ENCODE peak calls at places on chromosomes 3 and 15, in seven cellular contexts. One of them, this sample, is unnamed. For H3K4me1, the result is how much of the 10 kb centered on the place peaks cover.

GRCh38 chr15:37112171-37112570 is 11.8 kb upstream of the MEIS2 start:
- DNase-seq in CD4-positive, alpha-beta memory T cell: no peak
- DNase-seq in Panc1: no peak
- DNase-seq in stomach: no peak
- DNase-seq in CD8-positive, alpha-beta memory T cell: no peak
- DNase-seq in endothelial cell of umbilical vein: no peak
- DNase-seq in pancreas: no peak
- DNase-seq in this sample: no peak

GRCh38 chr3:122415104-122415744 is 638 bp downstream of the WDR5B start:
- DNase-seq in CD4-positive, alpha-beta memory T cell: peak
- DNase-seq in Panc1: no peak
- DNase-seq in endothelial cell of umbilical vein: peak
- DNase-seq in CD8-positive, alpha-beta memory T cell: peak
- DNase-seq in pancreas: peak
- DNase-seq in stomach: peak
- DNase-seq in this sample: peak

GRCh38 chr15:65085990-65086679 is 9.6 kb downstream of the KBTBD13 start:
- DNase-seq in stomach: peak
- DNase-seq in Panc1: no peak
- DNase-seq in CD8-positive, alpha-beta memory T cell: no peak
- DNase-seq in endothelial cell of umbilical vein: peak
- DNase-seq in CD4-positive, alpha-beta memory T cell: no peak
- DNase-seq in pancreas: peak
- DNase-seq in this sample: no peak

GRCh38 chr3:158488670-158489069 is 82.3 kb upstream of the MLF1 start:
- DNase-seq in stomach: no peak
- DNase-seq in endothelial cell of umbilical vein: peak
- DNase-seq in pancreas: no peak
- DNase-seq in CD4-positive, alpha-beta memory T cell: no peak
- DNase-seq in Panc1: no peak
- DNase-seq in CD8-positive, alpha-beta memory T cell: no peak
- DNase-seq in this sample: no peak

GRCh38 chr3:134694445-134694844 is 43.6 kb upstream of the KY start:
- DNase-seq in CD8-positive, alpha-beta memory T cell: no peak
- DNase-seq in stomach: no peak
- DNase-seq in endothelial cell of umbilical vein: no peak
- DNase-seq in pancreas: no peak
- DNase-seq in CD4-positive, alpha-beta memory T cell: no peak
- DNase-seq in Panc1: no peak
- DNase-seq in this sample: no peak

GRCh38 chr15:44726136-44726535 is 10.2 kb upstream of the TRIM69 start:
- DNase-seq in CD4-positive, alpha-beta memory T cell: no peak
- DNase-seq in endothelial cell of umbilical vein: peak
- DNase-seq in stomach: no peak
- DNase-seq in pancreas: no peak
- DNase-seq in CD8-positive, alpha-beta memory T cell: no peak
- DNase-seq in Panc1: no peak
- DNase-seq in this sample: no peak

GRCh38 chr3:23647706-23648258 is 158.0 kb upstream of the UBE2E1 start:
- DNase-seq in Panc1: no peak
- DNase-seq in stomach: no peak
- DNase-seq in pancreas: no peak
- DNase-seq in CD8-positive, alpha-beta memory T cell: no peak
- DNase-seq in endothelial cell of umbilical vein: no peak
- DNase-seq in CD4-positive, alpha-beta memory T cell: no peak
- DNase-seq in this sample: no peak

GRCh38 chr15:34076785-34077184 is 24.9 kb downstream of the EMC7 start:
- DNase-seq in stomach: no peak
- DNase-seq in CD8-positive, alpha-beta memory T cell: no peak
- DNase-seq in pancreas: no peak
- DNase-seq in endothelial cell of umbilical vein: no peak
- DNase-seq in CD4-positive, alpha-beta memory T cell: no peak
- DNase-seq in Panc1: no peak
- DNase-seq in this sample: no peak

DNA sequence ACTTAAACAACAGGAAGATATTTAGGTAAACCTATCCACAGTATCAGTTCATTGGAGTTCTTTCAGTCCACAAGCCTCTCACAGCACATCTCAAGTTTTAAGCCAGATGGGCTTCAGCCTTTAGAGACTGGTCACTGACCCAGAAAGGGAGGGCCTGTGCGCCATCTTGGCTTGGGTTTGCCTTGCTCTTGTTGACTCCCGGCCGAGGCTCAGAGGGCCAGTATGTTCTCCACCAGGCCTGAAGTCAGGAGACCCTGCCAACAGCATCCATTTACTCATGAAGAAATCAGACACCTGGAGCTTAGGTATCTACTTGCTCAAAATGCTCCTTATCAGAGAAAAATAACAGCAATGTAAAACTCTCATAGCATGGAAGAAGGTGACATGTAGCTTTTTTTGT is 6.2 kb downstream of the RGMA start:
- DNase-seq in stomach: no peak
- DNase-seq in CD8-positive, alpha-beta memory T cell: no peak
- DNase-seq in Panc1: no peak
- DNase-seq in pancreas: no peak
- DNase-seq in endothelial cell of umbilical vein: no peak
- DNase-seq in CD4-positive, alpha-beta memory T cell: no peak
- DNase-seq in this sample: no peak
- H3K4me1 ChIP-seq in stomach: under half
- H3K4me1 ChIP-seq in CD8-positive, alpha-beta memory T cell: under half
- H3K4me1 ChIP-seq in Panc1: under half
- H3K4me1 ChIP-seq in pancreas: under half
- H3K4me1 ChIP-seq in endothelial cell of umbilical vein: under half
- H3K4me1 ChIP-seq in CD4-positive, alpha-beta memory T cell: under half
- H3K4me1 ChIP-seq in this sample: under half

GRCh38 chr15:97072560-97072959 is 742.1 kb downstream of the NR2F2 start:
- DNase-seq in CD8-positive, alpha-beta memory T cell: no peak
- DNase-seq in stomach: no peak
- DNase-seq in pancreas: no peak
- DNase-seq in Panc1: no peak
- DNase-seq in CD4-positive, alpha-beta memory T cell: no peak
- DNase-seq in endothelial cell of umbilical vein: no peak
- DNase-seq in this sample: no peak

GRCh38 chr15:97071658-97072057 is 741.2 kb downstream of the NR2F2 start:
- DNase-seq in CD4-positive, alpha-beta memory T cell: no peak
- DNase-seq in Panc1: no peak
- DNase-seq in stomach: no peak
- DNase-seq in pancreas: no peak
- DNase-seq in endothelial cell of umbilical vein: no peak
- DNase-seq in CD8-positive, alpha-beta memory T cell: no peak
- DNase-seq in this sample: no peak
- H3K4me1 ChIP-seq in CD4-positive, alpha-beta memory T cell: under half
- H3K4me1 ChIP-seq in Panc1: under half
- H3K4me1 ChIP-seq in stomach: under half
- H3K4me1 ChIP-seq in pancreas: under half
- H3K4me1 ChIP-seq in endothelial cell of umbilical vein: under half
- H3K4me1 ChIP-seq in CD8-positive, alpha-beta memory T cell: under half
- H3K4me1 ChIP-seq in this sample: under half

DNA sequence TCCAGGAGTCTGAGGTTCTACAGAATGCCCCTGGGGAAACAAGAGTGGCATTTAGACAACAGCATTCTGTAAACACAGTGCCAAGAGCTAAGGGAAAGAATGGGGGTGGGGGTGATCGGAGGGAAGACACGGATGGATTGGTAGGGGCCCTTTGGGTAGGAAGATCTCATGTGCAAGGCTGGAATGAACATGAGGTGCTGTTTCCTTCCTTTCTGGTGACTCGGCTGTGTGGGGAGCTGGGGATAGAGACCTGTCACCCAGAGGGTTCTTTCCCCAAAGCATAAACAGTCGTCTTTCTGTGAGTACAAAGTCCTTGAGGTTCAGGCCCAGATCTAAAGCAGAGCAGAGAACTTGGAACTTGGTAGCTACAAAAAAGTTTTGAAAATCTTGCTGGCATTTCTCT is 11.7 kb downstream of the TPM1 start:
- DNase-seq in endothelial cell of umbilical vein: peak
- DNase-seq in pancreas: no peak
- DNase-seq in CD4-positive, alpha-beta memory T cell: no peak
- DNase-seq in CD8-positive, alpha-beta memory T cell: no peak
- DNase-seq in Panc1: no peak
- DNase-seq in stomach: no peak
- DNase-seq in this sample: no peak
- H3K4me1 ChIP-seq in endothelial cell of umbilical vein: half or more
- H3K4me1 ChIP-seq in pancreas: under half
- H3K4me1 ChIP-seq in CD4-positive, alpha-beta memory T cell: under half
- H3K4me1 ChIP-seq in CD8-positive, alpha-beta memory T cell: under half
- H3K4me1 ChIP-seq in Panc1: half or more
- H3K4me1 ChIP-seq in stomach: under half
- H3K4me1 ChIP-seq in this sample: under half

GRCh38 chr3:114848087-114848486 is 299.0 kb downstream of the ZBTB20 start:
- DNase-seq in CD4-positive, alpha-beta memory T cell: no peak
- DNase-seq in pancreas: no peak
- DNase-seq in CD8-positive, alpha-beta memory T cell: no peak
- DNase-seq in Panc1: no peak
- DNase-seq in endothelial cell of umbilical vein: peak
- DNase-seq in stomach: no peak
- DNase-seq in this sample: no peak

GRCh38 chr3:114846779-114847178 is 300.3 kb downstream of the ZBTB20 start:
- DNase-seq in pancreas: no peak
- DNase-seq in CD8-positive, alpha-beta memory T cell: no peak
- DNase-seq in endothelial cell of umbilical vein: no peak
- DNase-seq in CD4-positive, alpha-beta memory T cell: no peak
- DNase-seq in stomach: no peak
- DNase-seq in Panc1: no peak
- DNase-seq in this sample: no peak

GRCh38 chr3:114846252-114846651 is 300.8 kb downstream of the ZBTB20 start:
- DNase-seq in Panc1: no peak
- DNase-seq in endothelial cell of umbilical vein: no peak
- DNase-seq in stomach: no peak
- DNase-seq in CD8-positive, alpha-beta memory T cell: no peak
- DNase-seq in pancreas: no peak
- DNase-seq in CD4-positive, alpha-beta memory T cell: no peak
- DNase-seq in this sample: no peak

GRCh38 chr3:114848643-114849350 is 298.3 kb downstream of the ZBTB20 start:
- DNase-seq in CD4-positive, alpha-beta memory T cell: no peak
- DNase-seq in Panc1: no peak
- DNase-seq in CD8-positive, alpha-beta memory T cell: no peak
- DNase-seq in endothelial cell of umbilical vein: no peak
- DNase-seq in pancreas: peak
- DNase-seq in stomach: no peak
- DNase-seq in this sample: no peak

GRCh38 chr3:114847564-114847963 is 299.5 kb downstream of the ZBTB20 start:
- DNase-seq in pancreas: no peak
- DNase-seq in endothelial cell of umbilical vein: no peak
- DNase-seq in CD4-positive, alpha-beta memory T cell: no peak
- DNase-seq in Panc1: no peak
- DNase-seq in CD8-positive, alpha-beta memory T cell: no peak
- DNase-seq in stomach: no peak
- DNase-seq in this sample: no peak
- H3K4me1 ChIP-seq in pancreas: half or more
- H3K4me1 ChIP-seq in endothelial cell of umbilical vein: under half
- H3K4me1 ChIP-seq in CD4-positive, alpha-beta memory T cell: under half
- H3K4me1 ChIP-seq in Panc1: under half
- H3K4me1 ChIP-seq in CD8-positive, alpha-beta memory T cell: under half
- H3K4me1 ChIP-seq in stomach: under half
- H3K4me1 ChIP-seq in this sample: under half

DNA sequence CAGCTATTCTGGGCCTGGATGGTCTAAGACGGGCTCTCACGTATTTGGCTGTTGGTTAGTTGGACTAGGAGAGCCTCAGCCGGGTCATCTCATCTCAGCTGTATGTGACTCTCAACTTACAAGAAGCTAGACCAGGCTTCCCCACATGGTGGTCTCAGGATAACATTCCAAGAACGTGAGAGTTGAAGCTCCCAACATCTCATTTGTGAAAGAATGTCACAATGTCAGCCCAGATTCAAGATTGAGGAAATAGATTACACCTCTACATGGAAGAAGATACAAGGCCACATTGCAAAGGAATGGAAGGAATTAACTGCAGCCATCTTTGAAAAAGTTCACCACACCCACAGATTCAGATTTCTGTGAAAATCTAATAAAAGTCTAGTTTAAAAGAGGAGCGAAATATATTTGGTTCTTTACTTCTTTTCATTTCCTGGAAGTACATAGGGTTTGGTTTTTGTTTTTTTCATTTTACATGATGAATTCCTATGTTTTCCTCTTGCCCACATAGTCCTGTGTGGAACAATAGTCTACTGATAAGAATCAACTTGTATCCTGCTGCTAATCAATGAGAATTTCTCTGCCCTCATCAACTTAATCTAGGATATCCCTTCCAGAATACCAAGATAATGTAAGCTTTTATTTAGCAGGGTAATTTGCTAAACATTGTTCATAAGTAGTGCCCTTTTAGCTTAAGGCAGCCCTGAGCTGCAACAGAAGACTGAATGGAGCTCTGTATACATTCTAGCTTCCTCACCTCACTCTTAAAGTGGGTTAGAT is 116.5 kb downstream of the CMSS1 start:
- DNase-seq in endothelial cell of umbilical vein: peak
- DNase-seq in Panc1: no peak
- DNase-seq in pancreas: no peak
- DNase-seq in stomach: no peak
- DNase-seq in CD8-positive, alpha-beta memory T cell: no peak
- DNase-seq in CD4-positive, alpha-beta memory T cell: no peak
- DNase-seq in this sample: no peak
- H3K4me1 ChIP-seq in endothelial cell of umbilical vein: under half
- H3K4me1 ChIP-seq in Panc1: under half
- H3K4me1 ChIP-seq in pancreas: under half
- H3K4me1 ChIP-seq in stomach: under half
- H3K4me1 ChIP-seq in CD8-positive, alpha-beta memory T cell: under half
- H3K4me1 ChIP-seq in CD4-positive, alpha-beta memory T cell: under half
- H3K4me1 ChIP-seq in this sample: under half

GRCh38 chr3:61688307-61688695 is 126.9 kb downstream of the PTPRG start:
- DNase-seq in stomach: no peak
- DNase-seq in CD4-positive, alpha-beta memory T cell: no peak
- DNase-seq in endothelial cell of umbilical vein: no peak
- DNase-seq in pancreas: no peak
- DNase-seq in Panc1: no peak
- DNase-seq in CD8-positive, alpha-beta memory T cell: no peak
- DNase-seq in this sample: no peak
- H3K4me1 ChIP-seq in stomach: under half
- H3K4me1 ChIP-seq in CD4-positive, alpha-beta memory T cell: under half
- H3K4me1 ChIP-seq in endothelial cell of umbilical vein: under half
- H3K4me1 ChIP-seq in pancreas: under half
- H3K4me1 ChIP-seq in Panc1: under half
- H3K4me1 ChIP-seq in CD8-positive, alpha-beta memory T cell: under half
- H3K4me1 ChIP-seq in this sample: under half

DNA sequence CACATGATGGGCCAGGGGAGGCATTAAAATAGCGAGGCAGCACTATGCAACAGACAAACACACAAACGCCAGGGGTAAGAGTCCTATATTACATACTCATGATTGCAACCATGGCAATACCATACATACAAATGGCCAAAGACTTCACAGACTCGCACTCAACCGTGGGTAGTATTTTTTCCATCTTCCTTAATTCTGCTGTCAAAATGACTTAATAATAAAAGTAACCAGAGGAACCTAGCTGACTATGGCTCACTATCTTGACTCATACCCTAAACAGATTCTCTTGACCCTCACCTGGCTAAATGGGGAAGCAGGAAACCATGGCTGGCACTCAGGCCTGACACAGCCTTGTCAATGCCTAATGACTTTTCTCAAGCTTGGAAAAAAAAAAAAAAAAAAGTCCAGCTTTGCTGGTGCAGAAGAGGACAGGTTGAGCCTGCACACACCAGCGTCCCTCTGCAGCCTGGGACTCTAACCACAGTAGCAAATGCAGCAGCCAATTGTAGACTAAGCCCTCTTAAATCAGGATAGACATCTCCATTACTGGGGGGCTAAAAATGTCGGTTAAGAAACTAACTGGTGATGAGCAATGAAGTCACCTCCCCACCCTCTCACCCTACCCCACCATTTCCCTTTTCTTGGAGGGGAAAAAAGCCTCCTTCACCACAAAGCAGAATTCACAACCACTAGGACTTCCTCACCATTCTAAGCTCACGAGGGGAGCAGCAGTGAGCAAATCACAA is 23.1 kb downstream of the CCDC12 start:
- DNase-seq in pancreas: no peak
- DNase-seq in CD4-positive, alpha-beta memory T cell: peak
- DNase-seq in CD8-positive, alpha-beta memory T cell: no peak
- DNase-seq in stomach: no peak
- DNase-seq in endothelial cell of umbilical vein: no peak
- DNase-seq in Panc1: no peak
- DNase-seq in this sample: peak
- H3K4me1 ChIP-seq in pancreas: under half
- H3K4me1 ChIP-seq in CD4-positive, alpha-beta memory T cell: half or more
- H3K4me1 ChIP-seq in CD8-positive, alpha-beta memory T cell: half or more
- H3K4me1 ChIP-seq in stomach: half or more
- H3K4me1 ChIP-seq in endothelial cell of umbilical vein: under half
- H3K4me1 ChIP-seq in Panc1: under half
- H3K4me1 ChIP-seq in this sample: under half